ENCODE peak calls at places on chromosomes 11 and 22, in seven cellular contexts. U is hepatocyte, Z is PC-3, C is neural progenitor cell, M is K562, P is fibroblast of lung, S is astrocyte. Y is an unnamed sample.
A peak's percentile ranks its signal among the peaks of the same experiment; 100 is the strongest.

GRCh38 chr11:31764766-31765165 is 46.4 kb downstream of the PAX6 start:
- DNase-seq in Z (no peak), C (peak; percentile 48), M (no peak), U (no peak), P (no peak), S (no peak), Y (no peak)

GRCh38 chr22:45090364-45090960 is 73.3 kb upstream of the NUP50 start:
- DNase-seq in P (peak; percentile 22), S (peak; percentile 42), M (no peak), Z (peak; percentile 60), U (peak; percentile 77), C (peak; percentile 79), Y (no peak)

GRCh38 chr11:135069884-135070283 is 657.8 kb upstream of the B3GAT1 start:
- DNase-seq in C (no peak), U (no peak), Z (peak; percentile 1), M (no peak), S (no peak), P (no peak), Y (peak; percentile 68)

GRCh38 chr11:1694064-1694845 is 2.7 kb upstream of the KRTAP5-6 start:
- DNase-seq in Z (peak; percentile 86), P (peak; percentile 71), S (peak; percentile 38), U (peak; percentile 94), M (peak; percentile 88), C (peak; percentile 94), Y (peak; percentile 45)

GRCh38 chr22:23555118-23555517 is 25.0 kb downstream of the IGLL1 start:
- DNase-seq in M (no peak), Z (no peak), P (no peak), S (no peak), C (no peak), U (no peak), Y (no peak)

GRCh38 chr11:126411971-126412381 is 56.5 kb downstream of the ST3GAL4 start:
- DNase-seq in C (no peak), P (no peak), U (no peak), M (peak; percentile 46), S (no peak), Z (no peak), Y (no peak)

GRCh38 chr11:40202569-40202968 is 1256.9 kb downstream of the LRRC4C start:
- DNase-seq in C (no peak), Z (no peak), U (no peak), M (no peak), S (no peak), P (no peak), Y (no peak)

GRCh38 chr11:17423533-17424310 is 35.3 kb upstream of the KCNJ11 start:
- DNase-seq in C (no peak), M (no peak), P (no peak), S (no peak), Z (no peak), U (peak; percentile 80), Y (no peak)

GRCh38 chr11:108929241-108929640 is 264.4 kb downstream of the DDX10 start:
- DNase-seq in Z (peak; percentile 97), M (no peak), U (no peak), P (peak; percentile 94), S (peak; percentile 98), C (no peak), Y (peak; percentile 69)

GRCh38 chr22:45709004-45709739 is 37.5 kb downstream of the ATXN10 start:
- DNase-seq in S (peak; percentile 88), C (no peak), P (peak; percentile 56), Z (peak; percentile 74), U (no peak), M (no peak), Y (no peak)

GRCh38 chr22:46674367-46674781 is 54.2 kb downstream of the GRAMD4 start:
- DNase-seq in S (no peak), Z (no peak), M (no peak), P (no peak), U (no peak), C (no peak), Y (no peak)

GRCh38 chr11:76769645-76770586 is 13.2 kb upstream of the TSKU start:
- DNase-seq in Z (peak; percentile 55), C (no peak), M (no peak), S (peak; percentile 65), P (peak; percentile 61), U (peak; percentile 85), Y (peak; percentile 96)

GRCh38 chr11:47768090-47768620 is 1.0 kb upstream of the FNBP4 start:
- DNase-seq in M (peak; percentile 23), U (peak; percentile 61), Z (peak; percentile 6), C (peak; percentile 33), P (peak; percentile 82), S (peak; percentile 63), Y (peak; percentile 70)

GRCh38 chr22:30424471-30425326 is 869 bp upstream of the MTFP1 start:
- DNase-seq in P (no peak), C (peak; percentile 57), Z (no peak), M (no peak), U (peak; percentile 37), S (no peak), Y (peak; percentile 27)

GRCh38 chr11:74742070-74742469 is 6.6 kb upstream of the RNF169 start:
- DNase-seq in S (no peak), M (no peak), C (no peak), Z (no peak), U (no peak), P (no peak), Y (no peak)

GRCh38 chr11:62445314-62445740 is 26.5 kb downstream of the SCGB1A1 start:
- DNase-seq in S (peak; percentile 64), U (no peak), M (no peak), Z (peak; percentile 82), P (peak; percentile 80), C (no peak), Y (no peak)

GRCh38 chr11:13664351-13664750 is 4.1 kb upstream of the FAR1 start:
- DNase-seq in U (no peak), Z (no peak), C (no peak), P (no peak), M (no peak), S (no peak), Y (no peak)

GRCh38 chr11:70443043-70444030 is 45.0 kb downstream of the CTTN start:
- DNase-seq in P (no peak), S (no peak), Z (no peak), C (no peak), U (no peak), M (no peak), Y (no peak)

GRCh38 chr11:86291466-86292262 is 10.4 kb upstream of the HIKESHI start:
- DNase-seq in S (peak; percentile 34), U (peak; percentile 64), P (peak; percentile 57), Z (peak; percentile 79), C (peak; percentile 75), M (peak; percentile 67), Y (peak; percentile 60)

GRCh38 chr11:94245121-94245520 is 59.3 kb upstream of the IZUMO1R start:
- DNase-seq in S (no peak), C (no peak), P (no peak), Z (peak; percentile 36), U (no peak), M (no peak), Y (no peak)

GRCh38 chr11:73229321-73230275 is 11.5 kb downstream of the P2RY2 start:
- DNase-seq in P (no peak), M (no peak), U (no peak), C (no peak), S (no peak), Z (no peak), Y (no peak)

GRCh38 chr11:67268036-67268683 is 1.9 kb downstream of the GRK2 start:
- DNase-seq in Z (no peak), M (no peak), P (no peak), U (no peak), C (no peak), S (no peak), Y (no peak)

GRCh38 chr11:67268684-67269268 is 2.5 kb downstream of the GRK2 start:
- DNase-seq in M (no peak), Z (no peak), S (no peak), P (no peak), U (no peak), C (no peak), Y (no peak)

GRCh38 chr11:67271212-67271547 is 4.9 kb downstream of the GRK2 start:
- DNase-seq in Z (no peak), M (no peak), C (no peak), S (no peak), U (no peak), P (no peak), Y (no peak)

GRCh38 chr11:67270256-67271211 is 4.3 kb downstream of the GRK2 start:
- DNase-seq in S (no peak), M (no peak), P (no peak), C (peak; percentile 77), Z (no peak), U (no peak), Y (no peak)

GRCh38 chr11:67269401-67270255 is 3.4 kb downstream of the GRK2 start:
- DNase-seq in M (no peak), U (no peak), P (no peak), Z (no peak), C (no peak), S (no peak), Y (no peak)
- H4K20me1 ChIP-seq in M (peaks cover 20% of the 10 kb centered on the region), U (peaks cover 65% of the 10 kb centered on the region), P (no peaks in the 10 kb centered on the region), Z (peaks cover 49% of the 10 kb centered on the region), C (peaks cover 82% of the 10 kb centered on the region), S (peaks cover 64% of the 10 kb centered on the region), Y (peaks cover 69% of the 10 kb centered on the region)

DNA sequence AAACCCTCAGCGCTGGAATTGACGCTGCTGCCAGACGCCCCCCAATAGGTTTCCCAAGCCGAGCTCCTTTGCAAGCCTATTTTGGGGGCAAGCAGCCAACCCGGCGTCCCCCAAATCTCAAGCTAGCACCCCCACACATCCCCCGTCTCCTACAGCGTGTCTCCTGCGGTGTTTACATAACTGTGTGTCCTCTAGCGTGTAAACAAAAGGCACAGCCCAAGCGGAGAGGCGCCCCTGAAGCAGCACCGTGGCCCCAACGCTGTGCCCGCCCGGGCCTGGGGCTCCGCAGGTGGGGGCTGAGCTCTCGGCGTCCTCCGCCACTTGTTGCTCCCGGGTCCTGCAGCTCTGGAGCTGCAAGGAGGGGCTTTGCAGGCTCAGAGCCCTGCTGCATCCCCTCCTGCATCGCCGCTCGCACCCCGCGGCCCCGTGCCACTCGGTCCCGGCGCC is 1.6 kb downstream of the CADM1 start:
- DNase-seq in U (no peak), P (no peak), S (no peak), M (no peak), Z (no peak), C (no peak), Y (no peak)
- TF ChIP-seq EZH2 in U (no peak), P (no peak), S (peak; percentile 68), M (no peak), Z (no peak), C (no peak), Y (no peak)

DNA sequence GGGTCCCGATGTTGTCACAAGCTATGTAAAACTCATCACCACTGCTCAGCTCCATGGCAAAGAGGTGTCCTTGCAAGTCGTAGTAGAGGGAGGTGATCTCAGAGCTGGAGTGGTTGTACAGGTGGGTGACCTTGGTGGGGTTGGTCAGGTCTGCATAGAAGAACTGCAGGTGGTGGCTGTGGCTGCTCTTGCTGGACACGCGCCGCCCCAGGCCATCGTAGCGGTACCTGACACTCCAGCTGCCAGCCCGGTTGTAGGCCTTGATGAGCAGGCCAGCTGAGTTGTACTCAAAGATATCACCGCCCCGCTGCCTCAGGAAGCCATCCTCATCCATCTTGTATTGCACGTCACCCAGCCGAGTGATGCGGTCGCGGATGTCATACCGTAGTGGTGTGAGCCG is 94.6 kb upstream of the NARS2 start:
- DNase-seq in P (no peak), S (no peak), U (no peak), M (no peak), C (no peak), Z (no peak), Y (no peak)
- H3K4me2 ChIP-seq in P (no peak overlapping the region), S (no peak overlapping the region), U (no peak overlapping the region), M (no peak overlapping the region), C (no peak overlapping the region), Z (no peak overlapping the region), Y (no peak overlapping the region)

GRCh38 chr22:42950281-42950680 is 64.7 kb downstream of the PACSIN2 start:
- DNase-seq in M (no peak), Z (no peak), U (no peak), S (no peak), C (no peak), P (no peak), Y (no peak)
- H4K20me1 ChIP-seq in M (peaks cover 44% of the 10 kb centered on the region), Z (no peaks in the 10 kb centered on the region), U (peaks cover 23% of the 10 kb centered on the region), S (peaks cover 89% of the 10 kb centered on the region), C (peaks cover 77% of the 10 kb centered on the region), P (no peaks in the 10 kb centered on the region), Y (no peaks in the 10 kb centered on the region)

GRCh38 chr11:120388261-120388660 is 52.0 kb downstream of the ARHGEF12 start:
- DNase-seq in Z (peak; percentile 28), C (no peak), U (no peak), M (no peak), S (no peak), P (no peak), Y (no peak)
- TF ChIP-seq EZH2 in Z (no peak), C (no peak), U (no peak), M (no peak), S (no peak), P (no peak), Y (no peak)

Y was measured in PC-9.